ENCODE peak calls at places on chromosomes 13 and 19, in seven cellular contexts. One of them, this sample, is unnamed.

GRCh38 chr19:38614289-38614688 is 3.5 kb downstream of the MAP4K1 start:
- DNase-seq in IMR-90: no peak
- DNase-seq in astrocyte: no peak
- DNase-seq in ovary: no peak
- DNase-seq in left ventricle myocardium inferior: no peak
- DNase-seq in left lung: no peak
- DNase-seq in pancreas: no peak
- DNase-seq in this sample: no peak

GRCh38 chr13:32225494-32225931 is 89.7 kb downstream of the ZAR1L start:
- DNase-seq in IMR-90: peak
- DNase-seq in astrocyte: peak
- DNase-seq in ovary: no peak
- DNase-seq in left ventricle myocardium inferior: no peak
- DNase-seq in left lung: no peak
- DNase-seq in pancreas: no peak
- DNase-seq in this sample: no peak

GRCh38 chr13:56718791-56719190 is 421.9 kb upstream of the PRR20A start:
- DNase-seq in IMR-90: no peak
- DNase-seq in astrocyte: no peak
- DNase-seq in ovary: no peak
- DNase-seq in left ventricle myocardium inferior: no peak
- DNase-seq in left lung: no peak
- DNase-seq in pancreas: no peak
- DNase-seq in this sample: no peak

GRCh38 chr13:76991432-76991795 is 467 bp upstream of the CLN5 start:
- DNase-seq in IMR-90: no peak
- DNase-seq in astrocyte: no peak
- DNase-seq in ovary: no peak
- DNase-seq in left ventricle myocardium inferior: no peak
- DNase-seq in left lung: peak
- DNase-seq in pancreas: no peak
- DNase-seq in this sample: peak

GRCh38 chr13:20550799-20551198 is 16.2 kb upstream of the IFT88 start:
- DNase-seq in IMR-90: no peak
- DNase-seq in astrocyte: no peak
- DNase-seq in ovary: no peak
- DNase-seq in left ventricle myocardium inferior: no peak
- DNase-seq in left lung: no peak
- DNase-seq in pancreas: no peak
- DNase-seq in this sample: no peak

GRCh38 chr19:11197291-11198174 is at the start of gene KANK2:
- DNase-seq in IMR-90: peak
- DNase-seq in astrocyte: peak
- DNase-seq in ovary: peak
- DNase-seq in left ventricle myocardium inferior: peak
- DNase-seq in left lung: peak
- DNase-seq in pancreas: peak
- DNase-seq in this sample: peak

GRCh38 chr19:8610041-8610927 is at the start of gene ADAMTS10:
- DNase-seq in IMR-90: peak
- DNase-seq in astrocyte: peak
- DNase-seq in ovary: peak
- DNase-seq in left ventricle myocardium inferior: peak
- DNase-seq in left lung: no peak
- DNase-seq in pancreas: no peak
- DNase-seq in this sample: no peak

GRCh38 chr19:48683349-48683748 is 10.5 kb upstream of the NTN5 start:
- DNase-seq in IMR-90: peak
- DNase-seq in astrocyte: peak
- DNase-seq in ovary: peak
- DNase-seq in left ventricle myocardium inferior: peak
- DNase-seq in left lung: peak
- DNase-seq in pancreas: no peak
- DNase-seq in this sample: peak

GRCh38 chr19:29491995-29492577 is 33.7 kb upstream of the VSTM2B start:
- DNase-seq in IMR-90: no peak
- DNase-seq in astrocyte: no peak
- DNase-seq in ovary: no peak
- DNase-seq in left ventricle myocardium inferior: no peak
- DNase-seq in left lung: no peak
- DNase-seq in pancreas: no peak
- DNase-seq in this sample: no peak

GRCh38 chr13:109778102-109778542 is 8.3 kb downstream of the IRS2 start:
- DNase-seq in IMR-90: peak
- DNase-seq in astrocyte: peak
- DNase-seq in ovary: no peak
- DNase-seq in left ventricle myocardium inferior: no peak
- DNase-seq in left lung: no peak
- DNase-seq in pancreas: no peak
- DNase-seq in this sample: no peak

GRCh38 chr19:493391-494170 is 2.7 kb upstream of the MADCAM1 start:
- DNase-seq in IMR-90: no peak
- DNase-seq in astrocyte: no peak
- DNase-seq in ovary: no peak
- DNase-seq in left ventricle myocardium inferior: no peak
- DNase-seq in left lung: no peak
- DNase-seq in pancreas: no peak
- DNase-seq in this sample: no peak

DNA sequence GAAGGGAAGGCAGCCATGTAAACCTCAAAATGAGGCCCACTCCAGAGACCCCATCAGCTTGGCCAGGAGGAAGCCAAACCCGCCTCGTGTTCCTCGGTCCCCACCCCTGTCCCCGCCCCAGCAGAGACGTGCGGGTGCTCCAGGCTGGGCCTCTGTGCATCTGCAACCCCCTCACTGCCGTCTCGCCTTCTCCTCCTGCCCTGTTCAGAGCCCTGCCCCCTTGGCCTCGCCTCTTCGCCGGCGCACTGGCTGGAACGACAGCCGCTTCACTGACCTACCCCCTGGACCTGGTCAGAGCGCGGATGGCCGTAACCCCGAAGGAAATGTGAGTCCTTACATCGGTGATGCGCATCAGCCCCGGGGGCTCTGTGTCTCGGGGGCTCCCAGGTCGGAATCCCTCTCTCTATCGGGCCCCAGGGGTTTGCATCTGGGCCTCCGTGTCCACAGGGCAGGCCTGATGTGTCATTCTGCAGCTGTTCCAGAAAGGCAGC is 32.2 kb downstream of the TMEM161A start:
- DNase-seq in IMR-90: no peak
- DNase-seq in astrocyte: no peak
- DNase-seq in ovary: peak
- DNase-seq in left ventricle myocardium inferior: no peak
- DNase-seq in left lung: no peak
- DNase-seq in pancreas: no peak
- DNase-seq in this sample: no peak
- H3K27ac ChIP-seq in IMR-90: peak
- H3K27ac ChIP-seq in astrocyte: no peak
- H3K27ac ChIP-seq in ovary: peak
- H3K27ac ChIP-seq in left ventricle myocardium inferior: no peak
- H3K27ac ChIP-seq in left lung: no peak
- H3K27ac ChIP-seq in pancreas: no peak
- H3K27ac ChIP-seq in this sample: peak

GRCh38 chr13:23348270-23349126 is 85.0 kb downstream of the SACS start:
- DNase-seq in IMR-90: no peak
- DNase-seq in astrocyte: no peak
- DNase-seq in ovary: no peak
- DNase-seq in left ventricle myocardium inferior: no peak
- DNase-seq in left lung: no peak
- DNase-seq in pancreas: no peak
- DNase-seq in this sample: no peak
- H3K27ac ChIP-seq in IMR-90: peak
- H3K27ac ChIP-seq in astrocyte: no peak
- H3K27ac ChIP-seq in ovary: no peak
- H3K27ac ChIP-seq in left ventricle myocardium inferior: peak
- H3K27ac ChIP-seq in left lung: no peak
- H3K27ac ChIP-seq in pancreas: no peak
- H3K27ac ChIP-seq in this sample: no peak

GRCh38 chr19:53333071-53333465 is 481 bp upstream of the ZNF845 start:
- DNase-seq in IMR-90: no peak
- DNase-seq in astrocyte: no peak
- DNase-seq in ovary: peak
- DNase-seq in left ventricle myocardium inferior: peak
- DNase-seq in left lung: peak
- DNase-seq in pancreas: peak
- DNase-seq in this sample: no peak

GRCh38 chr19:53328967-53329366 is 4.6 kb upstream of the ZNF845 start:
- DNase-seq in IMR-90: peak
- DNase-seq in astrocyte: no peak
- DNase-seq in ovary: peak
- DNase-seq in left ventricle myocardium inferior: peak
- DNase-seq in left lung: no peak
- DNase-seq in pancreas: peak
- DNase-seq in this sample: no peak

GRCh38 chr19:53332484-53332883 is 1.1 kb upstream of the ZNF845 start:
- DNase-seq in IMR-90: no peak
- DNase-seq in astrocyte: no peak
- DNase-seq in ovary: no peak
- DNase-seq in left ventricle myocardium inferior: no peak
- DNase-seq in left lung: no peak
- DNase-seq in pancreas: no peak
- DNase-seq in this sample: no peak

GRCh38 chr19:53333466-53334449 is at the start of gene ZNF845:
- DNase-seq in IMR-90: peak
- DNase-seq in astrocyte: peak
- DNase-seq in ovary: peak
- DNase-seq in left ventricle myocardium inferior: peak
- DNase-seq in left lung: peak
- DNase-seq in pancreas: peak
- DNase-seq in this sample: peak
- H3K27ac ChIP-seq in IMR-90: peak
- H3K27ac ChIP-seq in astrocyte: peak
- H3K27ac ChIP-seq in ovary: peak
- H3K27ac ChIP-seq in left ventricle myocardium inferior: peak
- H3K27ac ChIP-seq in left lung: peak
- H3K27ac ChIP-seq in pancreas: peak
- H3K27ac ChIP-seq in this sample: no peak

GRCh38 chr19:40443131-40443929 is 805 bp downstream of the SERTAD3 start:
- DNase-seq in IMR-90: peak
- DNase-seq in astrocyte: peak
- DNase-seq in ovary: peak
- DNase-seq in left ventricle myocardium inferior: peak
- DNase-seq in left lung: peak
- DNase-seq in pancreas: peak
- DNase-seq in this sample: peak

GRCh38 chr19:40442328-40443130 is 1.6 kb downstream of the SERTAD3 start:
- DNase-seq in IMR-90: no peak
- DNase-seq in astrocyte: no peak
- DNase-seq in ovary: no peak
- DNase-seq in left ventricle myocardium inferior: no peak
- DNase-seq in left lung: no peak
- DNase-seq in pancreas: no peak
- DNase-seq in this sample: no peak

GRCh38 chr19:40443930-40444180 is 280 bp downstream of the SERTAD3 start:
- DNase-seq in IMR-90: no peak
- DNase-seq in astrocyte: no peak
- DNase-seq in ovary: no peak
- DNase-seq in left ventricle myocardium inferior: no peak
- DNase-seq in left lung: no peak
- DNase-seq in pancreas: no peak
- DNase-seq in this sample: no peak

GRCh38 chr19:40444181-40445005 is at the start of gene SERTAD3:
- DNase-seq in IMR-90: peak
- DNase-seq in astrocyte: peak
- DNase-seq in ovary: peak
- DNase-seq in left ventricle myocardium inferior: peak
- DNase-seq in left lung: peak
- DNase-seq in pancreas: peak
- DNase-seq in this sample: peak

DNA sequence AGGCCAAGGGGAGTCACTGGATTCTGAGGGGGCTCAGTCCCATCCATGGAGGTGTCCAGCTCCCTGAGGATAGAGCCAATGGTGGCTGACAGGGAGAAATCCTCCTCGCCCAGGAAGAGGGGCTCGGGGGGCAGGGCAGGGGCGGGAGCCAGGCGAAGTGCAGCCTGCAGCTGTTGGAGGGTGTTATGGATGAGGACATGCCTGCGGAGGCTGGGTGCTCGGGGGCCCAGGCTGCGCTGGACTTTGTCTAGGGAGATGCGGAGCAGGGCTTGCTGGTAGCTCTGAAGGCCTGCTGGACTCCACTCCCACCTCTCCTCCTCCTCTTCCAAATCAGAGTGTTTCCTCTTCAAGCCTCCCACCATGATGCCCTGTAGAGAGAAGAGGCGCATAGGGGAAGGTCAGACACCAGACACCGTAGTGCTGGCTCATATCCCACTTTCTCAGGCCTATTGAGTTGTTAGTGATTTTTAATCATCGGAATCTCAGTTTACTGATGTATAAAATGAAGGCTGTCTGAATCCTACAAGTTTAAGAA is 2.3 kb downstream of the SERTAD3 start:
- DNase-seq in IMR-90: no peak
- DNase-seq in astrocyte: no peak
- DNase-seq in ovary: no peak
- DNase-seq in left ventricle myocardium inferior: no peak
- DNase-seq in left lung: no peak
- DNase-seq in pancreas: no peak
- DNase-seq in this sample: no peak
- H3K27ac ChIP-seq in IMR-90: no peak
- H3K27ac ChIP-seq in astrocyte: peak
- H3K27ac ChIP-seq in ovary: no peak
- H3K27ac ChIP-seq in left ventricle myocardium inferior: peak
- H3K27ac ChIP-seq in left lung: no peak
- H3K27ac ChIP-seq in pancreas: no peak
- H3K27ac ChIP-seq in this sample: no peak

DNA sequence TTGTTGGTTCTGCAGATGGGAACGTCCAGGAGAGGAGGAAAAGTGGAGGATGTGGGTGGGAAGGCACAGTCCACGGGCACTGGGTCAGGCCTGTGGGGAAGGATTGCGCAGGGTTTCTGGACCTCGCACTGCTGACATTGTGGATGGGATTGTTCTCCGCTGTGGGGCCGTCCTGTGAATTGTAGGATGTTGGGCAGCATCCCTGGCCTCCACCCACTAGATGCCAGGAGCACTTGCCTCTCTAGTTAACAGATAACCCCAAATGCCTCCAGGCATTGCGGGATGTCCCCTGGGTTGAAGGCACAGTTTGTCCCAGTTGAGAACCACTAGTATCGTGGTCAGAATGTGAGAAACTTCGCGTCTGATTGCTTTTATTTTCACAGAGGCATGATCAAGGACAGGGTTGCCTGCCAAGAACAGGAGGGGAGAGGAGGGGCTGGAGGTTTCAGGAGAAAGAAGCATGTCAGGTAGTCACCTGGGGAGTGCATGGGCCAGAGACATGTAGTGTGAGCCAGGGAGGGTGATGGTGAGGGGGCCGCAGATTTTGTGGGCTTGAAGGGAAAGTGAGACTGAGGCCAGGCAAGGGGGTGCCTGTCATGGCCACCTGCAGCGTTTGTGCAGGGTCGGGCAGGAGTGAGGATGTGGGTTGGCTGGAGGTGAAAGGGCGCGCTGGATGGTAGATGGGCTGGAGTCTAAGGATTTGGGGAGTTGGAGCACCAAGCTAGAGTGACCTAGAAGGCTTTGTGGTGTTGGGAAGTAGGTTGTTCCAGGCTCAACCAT is 3.2 kb downstream of the ZNF628 start:
- DNase-seq in IMR-90: no peak
- DNase-seq in astrocyte: no peak
- DNase-seq in ovary: no peak
- DNase-seq in left ventricle myocardium inferior: no peak
- DNase-seq in left lung: no peak
- DNase-seq in pancreas: peak
- DNase-seq in this sample: no peak
- H3K27ac ChIP-seq in IMR-90: no peak
- H3K27ac ChIP-seq in astrocyte: no peak
- H3K27ac ChIP-seq in ovary: no peak
- H3K27ac ChIP-seq in left ventricle myocardium inferior: no peak
- H3K27ac ChIP-seq in left lung: no peak
- H3K27ac ChIP-seq in pancreas: peak
- H3K27ac ChIP-seq in this sample: no peak